ENCODE peak calls at places on chromosomes 1 and 21, in six cellular contexts. Z is left colon, R is T-helper 2 cell, A is cardiac muscle cell, P is NCI-H1105, V is T-helper 1 cell. Q is an unnamed sample.
A peak's percentile ranks its signal among the peaks of the same experiment; 100 is the strongest.

GRCh38 chr1:232040260-232040659 is 413.7 kb downstream of the DISC1 start:
- DNase-seq in Z (no peak), R (no peak), A (no peak), P (no peak), V (no peak), Q (no peak)

GRCh38 chr1:23838401-23838866 is 13.2 kb upstream of the HMGCL start:
- DNase-seq in Z (peak; percentile 71), R (peak; percentile 69), A (peak; percentile 64), P (peak; percentile 47), V (peak; percentile 71), Q (peak; percentile 78)

GRCh38 chr1:30466026-30466425 is 257.4 kb downstream of the MATN1 start:
- DNase-seq in Z (no peak), R (no peak), A (no peak), P (no peak), V (no peak), Q (no peak)

GRCh38 chr21:42554251-42554937 is 40.7 kb downstream of the SLC37A1 start:
- DNase-seq in Z (peak; percentile 8), R (no peak), A (no peak), P (no peak), V (no peak), Q (no peak)

GRCh38 chr1:211893260-211893659 is 62.7 kb upstream of the LPGAT1 start:
- DNase-seq in Z (no peak), R (no peak), A (no peak), P (no peak), V (no peak), Q (no peak)

GRCh38 chr1:113904292-113904673 is 316 bp downstream of the AP4B1 start:
- DNase-seq in Z (no peak), R (no peak), A (no peak), P (peak; percentile 60), V (no peak), Q (no peak)

GRCh38 chr1:12056331-12056841 is 6.7 kb upstream of the TNFRSF8 start:
- DNase-seq in Z (no peak), R (no peak), A (no peak), P (no peak), V (no peak), Q (no peak)

GRCh38 chr1:42733415-42734200 is 6.4 kb downstream of the CLDN19 start:
- DNase-seq in Z (no peak), R (no peak), A (no peak), P (no peak), V (no peak), Q (no peak)

GRCh38 chr1:190067592-190067991 is 410.1 kb downstream of the BRINP3 start:
- DNase-seq in Z (no peak), R (no peak), A (peak; percentile 12), P (no peak), V (no peak), Q (no peak)

GRCh38 chr1:225347123-225347683 is 80.6 kb downstream of the LBR start:
- DNase-seq in Z (no peak), R (no peak), A (peak; percentile 54), P (no peak), V (no peak), Q (no peak)

GRCh38 chr1:237269938-237270337 is 228.0 kb downstream of the RYR2 start:
- DNase-seq in Z (no peak), R (no peak), A (no peak), P (no peak), V (no peak), Q (no peak)

GRCh38 chr1:181079382-181079781 is 9.1 kb upstream of the IER5 start:
- DNase-seq in Z (no peak), R (no peak), A (no peak), P (no peak), V (no peak), Q (no peak)

GRCh38 chr21:44836666-44837471 is 19.0 kb upstream of the SUMO3 start:
- DNase-seq in Z (no peak), R (no peak), A (peak; percentile 58), P (no peak), V (no peak), Q (no peak)

GRCh38 chr21:41706678-41707077 is 60.2 kb downstream of the RIPK4 start:
- DNase-seq in Z (peak; percentile 81), R (no peak), A (peak; percentile 32), P (no peak), V (no peak), Q (no peak)

GRCh38 chr1:226100436-226101347 is 38.2 kb downstream of the H3-3A start:
- DNase-seq in Z (no peak), R (no peak), A (peak; percentile 66), P (no peak), V (peak; percentile 25), Q (no peak)

GRCh38 chr1:234743866-234744581 is 134.0 kb upstream of the IRF2BP2 start:
- DNase-seq in Z (no peak), R (no peak), A (peak; percentile 77), P (no peak), V (no peak), Q (no peak)

GRCh38 chr1:59705849-59706599 is 108.7 kb upstream of the HOOK1 start:
- DNase-seq in Z (no peak), R (no peak), A (peak; percentile 93), P (no peak), V (no peak), Q (no peak)

GRCh38 chr1:34808051-34808810 is 15.4 kb downstream of the GJA4 start:
- DNase-seq in Z (no peak), R (no peak), A (no peak), P (no peak), V (no peak), Q (no peak)

GRCh38 chr1:65758128-65758527 is 34.6 kb upstream of the PDE4B start:
- DNase-seq in Z (no peak), R (no peak), A (no peak), P (no peak), V (no peak), Q (no peak)

GRCh38 chr1:53678948-53679825 is 59.8 kb downstream of the GLIS1 start:
- DNase-seq in Z (no peak), R (no peak), A (no peak), P (no peak), V (no peak), Q (no peak)

GRCh38 chr1:156859523-156860112 is 701 bp upstream of the INSRR start:
- DNase-seq in Z (no peak), R (no peak), A (peak; percentile 32), P (no peak), V (no peak), Q (no peak)

GRCh38 chr1:77060000-77060399 is 159.2 kb downstream of the PIGK start:
- DNase-seq in Z (no peak), R (no peak), A (no peak), P (no peak), V (no peak), Q (no peak)

GRCh38 chr1:54546651-54547348 is 1.2 kb upstream of the ACOT11 start:
- DNase-seq in Z (no peak), R (no peak), A (no peak), P (no peak), V (no peak), Q (no peak)

GRCh38 chr1:205939690-205940330 is 3.4 kb downstream of the SLC26A9 start:
- DNase-seq in Z (no peak), R (no peak), A (no peak), P (peak; percentile 96), V (no peak), Q (no peak)

GRCh38 chr1:65309317-65310077 is at the start of gene DNAJC6:
- DNase-seq in Z (peak; percentile 50), R (peak; percentile 1), A (peak; percentile 79), P (peak; percentile 79), V (peak; percentile 15), Q (peak; percentile 17)

GRCh38 chr1:236098267-236098666 is 33.4 kb upstream of the NID1 start:
- DNase-seq in Z (no peak), R (no peak), A (no peak), P (no peak), V (no peak), Q (no peak)

GRCh38 chr1:205250699-205251098 is 23.0 kb downstream of the TMCC2 start:
- DNase-seq in Z (no peak), R (no peak), A (no peak), P (peak; percentile 14), V (no peak), Q (no peak)

GRCh38 chr1:23563003-23563402 is 3.7 kb upstream of the ID3 start:
- DNase-seq in Z (no peak), R (no peak), A (no peak), P (no peak), V (no peak), Q (no peak)